ENCODE peak calls at places on chromosomes 12 and 14, in six cellular contexts. Q, Y, Z, S, O and U are unnamed samples.

GRCh38 chr12:109759076-109759420 is 45.4 kb downstream of the FAM222A start:
- DNase-seq in Z (no peak), S (no peak), Q (no peak), O (no peak), Y (no peak), U (no peak)

GRCh38 chr14:71803539-71804260 is 128.5 kb upstream of the RGS6 start:
- DNase-seq in O (peak; percentile 24), Q (no peak), Z (peak; percentile 68), Y (peak; percentile 2), S (no peak), U (no peak)

GRCh38 chr12:3077572-3078081 is 448 bp downstream of the TSPAN9 start:
- DNase-seq in O (peak; percentile 72), Y (peak; percentile 11), S (peak; percentile 49), Z (no peak), Q (no peak), U (no peak)

GRCh38 chr12:62400135-62400534 is 66.5 kb upstream of the MON2 start:
- DNase-seq in S (no peak), Q (no peak), Y (no peak), Z (no peak), O (no peak), U (no peak)

GRCh38 chr14:87430810-87431209 is 562.2 kb downstream of the GALC start:
- DNase-seq in Q (no peak), S (no peak), Y (no peak), Z (peak; percentile 41), O (no peak), U (no peak)

GRCh38 chr14:30894923-30895515 is 20.7 kb downstream of the COCH start:
- DNase-seq in Z (no peak), Q (no peak), O (no peak), S (no peak), Y (no peak), U (no peak)

GRCh38 chr12:26563555-26563954 is 269.4 kb downstream of the ITPR2 start:
- DNase-seq in O (no peak), S (no peak), Y (no peak), Z (no peak), Q (no peak), U (no peak)

GRCh38 chr12:91077228-91077954 is 19.6 kb upstream of the KERA start:
- DNase-seq in Z (no peak), O (no peak), Y (no peak), S (no peak), Q (no peak), U (no peak)

GRCh38 chr12:44915958-44916357 is 39.8 kb upstream of the NELL2 start:
- DNase-seq in O (no peak), Z (no peak), S (no peak), Q (no peak), Y (no peak), U (no peak)

GRCh38 chr14:75454963-75455546 is 27.2 kb downstream of the JDP2 start:
- DNase-seq in Q (peak; percentile 80), Y (peak; percentile 94), Z (peak; percentile 31), S (peak; percentile 78), O (peak; percentile 82), U (peak; percentile 44)

GRCh38 chr12:99529966-99530365 is 117.6 kb upstream of the GARIN6 start:
- DNase-seq in Q (no peak), S (no peak), O (no peak), Y (no peak), Z (no peak), U (peak; percentile 77)

GRCh38 chr14:84421611-84422010 is 1108.3 kb upstream of the FLRT2 start:
- DNase-seq in Y (no peak), Z (no peak), O (no peak), Q (no peak), S (no peak), U (no peak)

GRCh38 chr12:69052613-69053408 is 119.8 kb upstream of the CPM start:
- DNase-seq in O (peak; percentile 68), Y (peak; percentile 79), Q (no peak), S (no peak), Z (peak; percentile 81), U (peak; percentile 56)

GRCh38 chr12:130839770-130840355 is 813 bp upstream of the STX2 start:
- DNase-seq in Y (no peak), Q (no peak), S (no peak), O (no peak), Z (no peak), U (no peak)

GRCh38 chr12:126667340-126667739 is 1599.6 kb upstream of the TMEM132C start:
- DNase-seq in Q (no peak), O (peak; percentile 66), S (no peak), Z (peak; percentile 2), Y (peak; percentile 30), U (no peak)

GRCh38 chr12:126663304-126664094 is 1598.3 kb downstream of the AACS start:
- DNase-seq in Y (no peak), S (no peak), O (peak; percentile 5), Q (no peak), Z (peak; percentile 61), U (peak; percentile 14)

GRCh38 chr12:126668538-126668937 is 1598.4 kb upstream of the TMEM132C start:
- DNase-seq in Y (no peak), Z (peak; percentile 3), O (peak; percentile 69), S (no peak), Q (no peak), U (no peak)

DNA sequence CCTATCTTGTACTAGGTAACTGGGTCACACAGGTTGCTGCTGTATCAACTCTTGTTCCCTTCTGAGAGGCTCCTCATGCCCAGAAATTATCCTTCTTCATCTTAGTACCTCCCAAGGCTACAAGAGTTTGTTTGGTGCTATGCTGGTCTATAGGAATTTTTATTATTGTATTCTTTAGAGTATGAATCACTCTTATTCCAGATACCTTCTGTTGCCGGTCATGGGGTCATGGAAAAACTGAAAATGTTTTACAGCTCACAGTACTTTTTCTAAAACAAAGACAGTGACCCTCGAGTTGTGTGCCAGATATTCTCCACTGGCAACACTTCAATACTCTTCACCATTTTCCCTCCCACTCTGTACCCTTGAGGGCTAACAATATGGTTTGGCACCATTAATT is 1598.0 kb upstream of the TMEM132C start:
- DNase-seq in S (no peak), O (peak; percentile 31), Y (no peak), Q (no peak), Z (no peak), U (no peak)
- H3K4me3 ChIP-seq in S (no peak overlapping the region), O (no peak overlapping the region), Y (no peak overlapping the region), Q (no peak overlapping the region), Z (no peak overlapping the region), U (no peak overlapping the region)

GRCh38 chr14:23712287-23712686 is 76.1 kb downstream of the DHRS2 start:
- DNase-seq in S (no peak), Y (no peak), O (no peak), Q (no peak), Z (no peak), U (no peak)
- TF ChIP-seq CTCF in S (no peak), Y (no peak), O (no peak), Q (no peak), Z (no peak), U (no peak)

DNA sequence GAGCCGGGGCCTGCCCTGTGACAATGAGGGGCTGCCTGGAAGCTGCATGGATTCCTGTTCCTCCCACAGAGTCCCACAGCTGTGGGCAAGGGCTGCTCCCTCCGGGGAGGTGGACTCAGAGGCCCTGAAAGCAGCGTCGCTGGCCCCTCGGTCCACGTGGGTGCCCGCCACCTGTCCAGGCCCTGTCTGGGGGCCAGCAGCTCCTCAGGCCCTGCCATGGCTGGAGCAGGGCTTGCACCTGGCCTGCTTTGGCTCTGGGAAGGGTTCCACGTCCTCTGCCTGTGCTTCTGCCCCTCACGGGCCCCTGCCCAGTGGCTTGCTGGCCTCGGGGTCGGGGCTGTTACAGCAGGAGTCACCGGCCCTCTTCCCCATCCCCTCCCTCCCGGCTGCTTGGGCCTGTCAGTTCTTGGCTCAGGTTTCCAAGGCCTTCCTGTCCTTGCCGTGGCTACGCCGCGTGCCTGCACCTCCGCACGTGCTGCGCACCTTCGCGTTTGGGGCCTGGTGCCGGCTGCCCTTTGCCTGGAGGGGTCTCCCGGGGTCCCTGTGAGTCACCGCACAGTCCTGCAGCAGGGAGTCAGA is 5.8 kb downstream of the FBRSL1 start:
- DNase-seq in O (no peak), Z (no peak), Y (no peak), Q (no peak), S (peak; percentile 43), U (no peak)
- H3K4me3 ChIP-seq in O (no peak overlapping the region), Z (no peak overlapping the region), Y (no peak overlapping the region), Q (no peak overlapping the region), S (peak overlapping the region; percentile 32), U (no peak overlapping the region)

GRCh38 chr14:81743605-81744004 is 210.0 kb upstream of the SEL1L start:
- DNase-seq in Z (no peak), Y (no peak), O (no peak), Q (no peak), S (no peak), U (no peak)

GRCh38 chr14:81738946-81739659 is 205.4 kb upstream of the SEL1L start:
- DNase-seq in Q (no peak), Z (no peak), S (no peak), Y (no peak), O (no peak), U (no peak)

DNA sequence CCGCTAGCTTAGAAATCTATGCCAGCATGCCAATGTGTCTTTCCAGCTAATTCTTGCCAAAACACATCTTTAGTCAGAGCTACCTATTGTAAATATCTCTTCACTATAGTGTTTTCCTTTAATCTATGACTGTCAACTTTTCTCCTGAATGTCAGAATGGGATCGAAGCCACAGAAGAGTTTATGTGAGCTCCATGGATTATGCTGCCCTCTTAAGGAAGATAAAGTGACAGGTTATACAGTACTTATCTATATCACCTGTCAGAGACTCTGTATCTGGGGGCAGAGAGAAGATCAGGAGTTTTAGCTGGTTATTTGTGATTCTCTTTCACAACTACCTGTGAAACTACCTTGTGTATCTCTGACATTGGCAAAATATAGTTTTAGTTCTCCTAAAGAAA is 204.3 kb upstream of the SEL1L start:
- DNase-seq in O (no peak), Z (no peak), Y (no peak), Q (no peak), S (no peak), U (no peak)
- TF ChIP-seq CTCF in O (no peak), Z (no peak), Y (no peak), Q (no peak), S (no peak), U (no peak)

GRCh38 chr12:67827820-67828383 is 161.3 kb upstream of the IFNG-AS1 start:
- DNase-seq in S (peak; percentile 20), O (peak; percentile 82), Y (peak; percentile 47), Z (peak; percentile 80), Q (no peak), U (peak; percentile 60)
- H3K4me3 ChIP-seq in S (peak overlapping the region; percentile 62), O (peak overlapping the region; percentile 30), Y (peak overlapping the region; percentile 53), Z (peak overlapping the region; percentile 36), Q (no peak overlapping the region), U (no peak overlapping the region)

GRCh38 chr14:37167151-37168047 is 5.0 kb downstream of the SLC25A21 start:
- DNase-seq in Q (no peak), Z (no peak), Y (no peak), O (no peak), S (no peak), U (no peak)
- TF ChIP-seq CTCF in Q (no peak), Z (no peak), Y (no peak), O (no peak), S (no peak), U (no peak)

GRCh38 chr14:100713720-100714119 is 13.0 kb upstream of the DLK1 start:
- DNase-seq in S (no peak), Y (no peak), Z (no peak), Q (no peak), O (no peak), U (no peak)
- H3K4me3 ChIP-seq in S (no peak overlapping the region), Y (no peak overlapping the region), Z (no peak overlapping the region), Q (no peak overlapping the region), O (no peak overlapping the region), U (no peak overlapping the region)

GRCh38 chr14:78674820-78675219 is 504.6 kb downstream of the NRXN3 start:
- DNase-seq in Z (no peak), S (no peak), O (no peak), Q (no peak), Y (no peak), U (no peak)

GRCh38 chr14:78673845-78674244 is 503.7 kb downstream of the NRXN3 start:
- DNase-seq in Z (no peak), S (no peak), O (no peak), Y (no peak), Q (no peak), U (no peak)
- TF ChIP-seq CTCF in Z (no peak), S (no peak), O (no peak), Y (no peak), Q (no peak), U (no peak)